ENCODE peak calls at places on chromosomes 6 and 20, in eight cellular contexts. B is fibroblast of the aortic adventitia, A is astrocyte, U is HCT116, X is astrocyte of the spinal cord, W is cardiac fibroblast, T is heart right ventricle, M is fibroblast of pulmonary artery. Z is an unnamed sample.

GRCh38 chr6:102766946-102767345 is 1373.4 kb downstream of the GRIK2 start:
- DNase-seq in B (no peak), A (peak; percentile 16), U (no peak), X (peak; percentile 60), W (no peak), T (no peak), M (peak; percentile 12), Z (peak; percentile 7)

GRCh38 chr6:131460603-131460995 is 112.4 kb upstream of the ARG1 start:
- DNase-seq in B (no peak), A (peak; percentile 11), U (no peak), X (peak; percentile 9), W (peak; percentile 1), T (no peak), M (no peak), Z (no peak)

GRCh38 chr6:36436466-36436865 is 6.2 kb downstream of the PXT1 start:
- DNase-seq in B (peak; percentile 75), A (peak; percentile 73), U (no peak), X (peak; percentile 43), W (peak; percentile 81), T (no peak), M (peak; percentile 89), Z (no peak)

GRCh38 chr6:156662025-156662445 is 115.1 kb upstream of the ARID1B start:
- DNase-seq in B (peak; percentile 94), A (no peak), U (peak; percentile 73), X (no peak), W (peak; percentile 92), T (no peak), M (no peak), Z (no peak)

GRCh38 chr20:2752631-2753455 is 47.6 kb downstream of the CPXM1 start:
- DNase-seq in B (peak; percentile 33), A (no peak), U (peak; percentile 31), X (peak; percentile 37), W (peak; percentile 57), T (no peak), M (peak; percentile 53), Z (no peak)

GRCh38 chr6:14476793-14477531 is 359.4 kb downstream of the CD83 start:
- DNase-seq in B (peak; percentile 97), A (peak; percentile 96), U (no peak), X (peak; percentile 81), W (peak; percentile 87), T (peak; percentile 80), M (peak; percentile 94), Z (peak; percentile 91)

GRCh38 chr20:49412953-49413352 is 69.5 kb downstream of the KCNB1 start:
- DNase-seq in B (no peak), A (no peak), U (no peak), X (no peak), W (no peak), T (no peak), M (no peak), Z (no peak)

GRCh38 chr6:20092071-20092566 is 120.2 kb downstream of the MBOAT1 start:
- DNase-seq in B (peak; percentile 67), A (peak; percentile 34), U (peak; percentile 57), X (peak; percentile 65), W (peak; percentile 69), T (no peak), M (peak; percentile 73), Z (peak; percentile 6)

GRCh38 chr6:145339089-145339488 is 396.2 kb downstream of the EPM2A start:
- DNase-seq in B (no peak), A (no peak), U (no peak), X (no peak), W (no peak), T (no peak), M (no peak), Z (no peak)

GRCh38 chr6:145756170-145756662 is 20.9 kb upstream of the EPM2A start:
- DNase-seq in B (peak; percentile 98), A (peak; percentile 88), U (no peak), X (peak; percentile 95), W (peak; percentile 98), T (peak; percentile 40), M (peak; percentile 99), Z (peak; percentile 97)

GRCh38 chr6:31632279-31632946 is 11.9 kb downstream of the PRRC2A start:
- DNase-seq in B (no peak), A (no peak), U (no peak), X (no peak), W (no peak), T (no peak), M (no peak), Z (no peak)

GRCh38 chr6:47478233-47479155 is 905 bp downstream of the CD2AP start:
- DNase-seq in B (peak; percentile 35), A (peak; percentile 27), U (no peak), X (peak; percentile 36), W (peak; percentile 38), T (no peak), M (peak; percentile 32), Z (no peak)

GRCh38 chr6:19320066-19320465 is 517.1 kb upstream of the ID4 start:
- DNase-seq in B (no peak), A (no peak), U (no peak), X (no peak), W (no peak), T (no peak), M (no peak), Z (no peak)

GRCh38 chr6:109006818-109007217 is 87.8 kb downstream of the SESN1 start:
- DNase-seq in B (no peak), A (no peak), U (no peak), X (no peak), W (no peak), T (no peak), M (no peak), Z (no peak)

GRCh38 chr6:104689551-104690205 is 170.0 kb downstream of the HACE1 start:
- DNase-seq in B (peak; percentile 38), A (peak; percentile 31), U (peak; percentile 12), X (peak; percentile 54), W (peak; percentile 57), T (no peak), M (peak; percentile 44), Z (peak; percentile 21)

GRCh38 chr20:37081717-37082289 is 14.0 kb downstream of the RBL1 start:
- DNase-seq in B (no peak), A (no peak), U (no peak), X (no peak), W (peak; percentile 25), T (no peak), M (no peak), Z (no peak)

GRCh38 chr20:40506567-40506966 is 182.5 kb downstream of the MAFB start:
- DNase-seq in B (peak; percentile 95), A (peak; percentile 97), U (peak; percentile 78), X (peak; percentile 99), W (peak; percentile 99), T (peak; percentile 78), M (peak; percentile 97), Z (peak; percentile 92)

GRCh38 chr6:30450548-30450907 is 38.8 kb upstream of the HLA-E start:
- DNase-seq in B (no peak), A (no peak), U (no peak), X (no peak), W (no peak), T (no peak), M (no peak), Z (no peak)
- H3K4me3 ChIP-seq in B (no peak overlapping the region), A (no peak overlapping the region), U (no peak overlapping the region), X (no peak overlapping the region), W (no peak overlapping the region), T (no peak overlapping the region), M (no peak overlapping the region), Z (peak overlapping the region; percentile 6)

GRCh38 chr6:161740486-161740885 is 466.6 kb upstream of the AGPAT4 start:
- DNase-seq in B (no peak), A (no peak), U (no peak), X (no peak), W (no peak), T (no peak), M (no peak), Z (peak; percentile 8)
- H3K4me3 ChIP-seq in B (no peak overlapping the region), A (no peak overlapping the region), U (no peak overlapping the region), X (no peak overlapping the region), W (no peak overlapping the region), T (no peak overlapping the region), M (no peak overlapping the region), Z (no peak overlapping the region)

DNA sequence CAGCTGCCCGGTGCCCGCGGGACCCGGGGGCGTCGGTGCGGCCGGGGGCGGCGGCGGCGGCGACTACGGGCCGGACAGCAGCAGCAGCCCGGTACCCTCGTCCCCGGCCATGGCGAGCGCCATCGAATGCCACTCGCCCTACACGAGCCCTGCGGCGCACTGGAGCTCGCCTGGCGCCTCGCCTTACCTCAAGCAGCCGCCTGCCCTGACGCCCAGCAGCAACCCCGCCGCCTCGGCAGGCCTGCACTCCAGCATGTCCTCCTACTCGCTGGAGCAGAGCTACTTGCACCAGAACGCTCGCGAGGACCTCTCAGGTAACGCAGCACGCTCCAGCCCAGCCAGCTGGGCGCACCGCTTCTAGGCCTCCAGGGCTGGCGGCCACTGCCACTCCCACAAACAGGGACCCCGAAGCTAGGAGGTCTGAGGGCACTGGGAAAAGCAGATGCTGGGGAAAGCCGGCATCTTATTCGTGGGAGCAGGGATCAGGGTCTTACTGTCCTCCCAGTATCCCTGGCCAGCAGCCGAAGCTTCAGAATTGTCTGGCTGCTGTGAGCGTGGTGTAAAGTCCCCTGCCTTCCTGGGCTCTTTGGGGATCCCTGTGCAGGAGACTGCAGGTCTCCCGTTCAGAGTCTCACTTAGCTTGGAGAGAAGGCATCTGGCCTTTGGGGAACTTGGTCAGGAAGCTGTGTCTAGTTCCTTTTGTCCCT is 1.6 kb downstream of the FOXF2 start:
- DNase-seq in B (peak; percentile 54), A (no peak), U (no peak), X (no peak), W (peak; percentile 16), T (no peak), M (no peak), Z (peak; percentile 19)
- H3K4me3 ChIP-seq in B (peak overlapping the region; percentile 79), A (peak overlapping the region; percentile 36), U (no peak overlapping the region), X (peak overlapping the region; percentile 50), W (no peak overlapping the region), T (peak overlapping the region; percentile 33), M (no peak overlapping the region), Z (peak overlapping the region; percentile 53)

GRCh38 chr20:52105045-52105572 is 86.5 kb downstream of the ZFP64 start:
- DNase-seq in B (peak; percentile 27), A (peak; percentile 44), U (no peak), X (peak; percentile 42), W (peak; percentile 41), T (no peak), M (peak; percentile 47), Z (no peak)
- H3K4me3 ChIP-seq in B (peak overlapping the region; percentile 61), A (peak overlapping the region; percentile 81), U (no peak overlapping the region), X (peak overlapping the region; percentile 61), W (peak overlapping the region; percentile 52), T (peak overlapping the region; percentile 19), M (peak overlapping the region; percentile 64), Z (peak overlapping the region; percentile 60)

GRCh38 chr6:116512709-116513108 is 1.3 kb downstream of the CALHM5 start:
- DNase-seq in B (no peak), A (no peak), U (no peak), X (no peak), W (no peak), T (no peak), M (no peak), Z (no peak)

GRCh38 chr6:116515141-116515540 is 3.7 kb downstream of the CALHM5 start:
- DNase-seq in B (no peak), A (no peak), U (no peak), X (no peak), W (no peak), T (no peak), M (no peak), Z (no peak)

GRCh38 chr6:116512155-116512559 is 718 bp downstream of the CALHM5 start:
- DNase-seq in B (no peak), A (no peak), U (no peak), X (no peak), W (peak; percentile 34), T (no peak), M (peak; percentile 39), Z (no peak)

GRCh38 chr6:116513224-116513875 is 1.9 kb downstream of the CALHM5 start:
- DNase-seq in B (no peak), A (no peak), U (no peak), X (no peak), W (no peak), T (no peak), M (no peak), Z (no peak)

GRCh38 chr6:116514103-116514502 is 2.7 kb downstream of the CALHM5 start:
- DNase-seq in B (no peak), A (no peak), U (no peak), X (no peak), W (no peak), T (no peak), M (no peak), Z (no peak)
- H3K4me3 ChIP-seq in B (peak overlapping the region; percentile 73), A (no peak overlapping the region), U (no peak overlapping the region), X (no peak overlapping the region), W (no peak overlapping the region), T (no peak overlapping the region), M (no peak overlapping the region), Z (no peak overlapping the region)

Z was measured in skeletal muscle cell.